ENCODE peak calls at places on chromosomes 13 and 19, in four cellular contexts. One of them, this sample, is unnamed.

GRCh38 chr19:48501961-48502719 is 9.5 kb downstream of the LMTK3 start:
- DNase-seq in neuronal stem cell: peak
- DNase-seq in H1: peak
- DNase-seq in GM23338: peak
- DNase-seq in this sample: peak

GRCh38 chr19:46697142-46697960 is 19.6 kb downstream of the PRKD2 start:
- DNase-seq in neuronal stem cell: peak
- DNase-seq in H1: peak
- DNase-seq in GM23338: peak
- DNase-seq in this sample: no peak

GRCh38 chr13:58953638-58954037 is 1210.1 kb downstream of the DIAPH3 start:
- DNase-seq in neuronal stem cell: no peak
- DNase-seq in H1: no peak
- DNase-seq in GM23338: no peak
- DNase-seq in this sample: peak

GRCh38 chr13:91158015-91158390 is 189.5 kb upstream of the MIR17HG start:
- DNase-seq in neuronal stem cell: no peak
- DNase-seq in H1: no peak
- DNase-seq in GM23338: no peak
- DNase-seq in this sample: no peak

GRCh38 chr19:55146648-55147218 is 2.3 kb downstream of the TNNT1 start:
- DNase-seq in neuronal stem cell: no peak
- DNase-seq in H1: peak
- DNase-seq in GM23338: peak
- DNase-seq in this sample: no peak

GRCh38 chr13:62113145-62113544 is 697.5 kb upstream of the PCDH20 start:
- DNase-seq in neuronal stem cell: no peak
- DNase-seq in H1: no peak
- DNase-seq in GM23338: no peak
- DNase-seq in this sample: no peak

GRCh38 chr19:55931936-55932386 is at the start of gene NLRP13:
- DNase-seq in neuronal stem cell: no peak
- DNase-seq in H1: no peak
- DNase-seq in GM23338: no peak
- DNase-seq in this sample: no peak

GRCh38 chr19:51549533-51550324 is 18.3 kb upstream of the SIGLEC6 start:
- DNase-seq in neuronal stem cell: no peak
- DNase-seq in H1: no peak
- DNase-seq in GM23338: no peak
- DNase-seq in this sample: no peak

GRCh38 chr19:46841458-46842083 is 9.1 kb downstream of the AP2S1 start:
- DNase-seq in neuronal stem cell: no peak
- DNase-seq in H1: no peak
- DNase-seq in GM23338: no peak
- DNase-seq in this sample: no peak

GRCh38 chr13:80577951-80578670 is 237.2 kb upstream of the SPRY2 start:
- DNase-seq in neuronal stem cell: no peak
- DNase-seq in H1: no peak
- DNase-seq in GM23338: no peak
- DNase-seq in this sample: no peak

GRCh38 chr19:2815923-2816322 is 3.7 kb upstream of the ZNF554 start:
- DNase-seq in neuronal stem cell: no peak
- DNase-seq in H1: no peak
- DNase-seq in GM23338: no peak
- DNase-seq in this sample: no peak

GRCh38 chr19:56348289-56348877 is 33.7 kb upstream of the ZSCAN5A start:
- DNase-seq in neuronal stem cell: no peak
- DNase-seq in H1: peak
- DNase-seq in GM23338: peak
- DNase-seq in this sample: peak

GRCh38 chr19:40601061-40601973 is at the start of gene LTBP4:
- DNase-seq in neuronal stem cell: no peak
- DNase-seq in H1: no peak
- DNase-seq in GM23338: peak
- DNase-seq in this sample: peak

GRCh38 chr13:107205318-107206112 is 637.6 kb upstream of the ARGLU1 start:
- DNase-seq in neuronal stem cell: peak
- DNase-seq in H1: peak
- DNase-seq in GM23338: peak
- DNase-seq in this sample: peak

GRCh38 chr19:39915848-39916215 is 18.6 kb downstream of the FCGBP start:
- DNase-seq in neuronal stem cell: no peak
- DNase-seq in H1: no peak
- DNase-seq in GM23338: no peak
- DNase-seq in this sample: no peak

GRCh38 chr13:98454389-98454881 is 122.5 kb downstream of the STK24 start:
- DNase-seq in neuronal stem cell: no peak
- DNase-seq in H1: no peak
- DNase-seq in GM23338: no peak
- DNase-seq in this sample: no peak

GRCh38 chr19:15544970-15545369 is 36.6 kb downstream of the CYP4F22 start:
- DNase-seq in neuronal stem cell: no peak
- DNase-seq in H1: no peak
- DNase-seq in GM23338: no peak
- DNase-seq in this sample: no peak

GRCh38 chr13:65336106-65336603 is 1894.0 kb downstream of the PCDH9 start:
- DNase-seq in neuronal stem cell: no peak
- DNase-seq in H1: no peak
- DNase-seq in GM23338: no peak
- DNase-seq in this sample: no peak

GRCh38 chr13:27792393-27793218 is at the start of gene GSX1:
- DNase-seq in neuronal stem cell: peak
- DNase-seq in H1: peak
- DNase-seq in GM23338: peak
- DNase-seq in this sample: no peak

GRCh38 chr19:39200066-39200817 is 3.5 kb downstream of the NCCRP1 start:
- DNase-seq in neuronal stem cell: no peak
- DNase-seq in H1: no peak
- DNase-seq in GM23338: no peak
- DNase-seq in this sample: no peak

GRCh38 chr19:35622750-35623149 is 6.1 kb upstream of the RBM42 start:
- DNase-seq in neuronal stem cell: no peak
- DNase-seq in H1: no peak
- DNase-seq in GM23338: no peak
- DNase-seq in this sample: no peak
- H3K4me2 ChIP-seq in neuronal stem cell: no peak
- H3K4me2 ChIP-seq in H1: no peak
- H3K4me2 ChIP-seq in GM23338: no peak
- H3K4me2 ChIP-seq in this sample: no peak

GRCh38 chr13:75555836-75556235 is 6.2 kb downstream of the UCHL3 start:
- DNase-seq in neuronal stem cell: no peak
- DNase-seq in H1: no peak
- DNase-seq in GM23338: no peak
- DNase-seq in this sample: no peak
- H3K4me2 ChIP-seq in neuronal stem cell: no peak
- H3K4me2 ChIP-seq in H1: no peak
- H3K4me2 ChIP-seq in GM23338: no peak
- H3K4me2 ChIP-seq in this sample: no peak

GRCh38 chr13:109951491-109951890 is 165.1 kb upstream of the IRS2 start:
- DNase-seq in neuronal stem cell: no peak
- DNase-seq in H1: no peak
- DNase-seq in GM23338: no peak
- DNase-seq in this sample: no peak

GRCh38 chr13:109959903-109960302 is 173.5 kb upstream of the IRS2 start:
- DNase-seq in neuronal stem cell: no peak
- DNase-seq in H1: no peak
- DNase-seq in GM23338: no peak
- DNase-seq in this sample: no peak

GRCh38 chr13:109954441-109954840 is 168.1 kb upstream of the IRS2 start:
- DNase-seq in neuronal stem cell: no peak
- DNase-seq in H1: no peak
- DNase-seq in GM23338: no peak
- DNase-seq in this sample: no peak

GRCh38 chr13:109957875-109958274 is 171.5 kb upstream of the IRS2 start:
- DNase-seq in neuronal stem cell: no peak
- DNase-seq in H1: no peak
- DNase-seq in GM23338: no peak
- DNase-seq in this sample: no peak

DNA sequence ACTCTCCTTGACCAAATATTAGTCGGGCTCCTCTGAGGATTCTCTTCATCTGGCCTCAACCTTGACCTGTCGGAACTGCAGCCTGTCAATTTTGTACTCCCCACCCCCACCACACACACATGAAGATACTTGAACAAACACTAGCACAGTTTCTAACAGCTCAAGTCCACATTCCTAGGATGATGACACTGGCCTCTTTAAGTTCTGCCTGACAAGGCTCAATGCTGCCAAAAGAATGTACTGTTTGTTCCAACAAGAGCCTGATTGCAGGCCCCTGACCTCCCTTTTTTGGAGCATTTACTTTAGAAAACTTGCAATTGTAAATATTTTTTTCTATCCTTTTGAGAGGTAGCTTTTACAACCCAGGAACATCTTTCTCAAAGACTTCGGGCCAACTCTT is 169.2 kb upstream of the IRS2 start:
- DNase-seq in neuronal stem cell: no peak
- DNase-seq in H1: no peak
- DNase-seq in GM23338: no peak
- DNase-seq in this sample: no peak
- H3K4me2 ChIP-seq in neuronal stem cell: no peak
- H3K4me2 ChIP-seq in H1: no peak
- H3K4me2 ChIP-seq in GM23338: no peak
- H3K4me2 ChIP-seq in this sample: no peak

GRCh38 chr13:42577538-42577937 is 3.6 kb downstream of the TNFSF11 start:
- DNase-seq in neuronal stem cell: no peak
- DNase-seq in H1: no peak
- DNase-seq in GM23338: no peak
- DNase-seq in this sample: no peak
- H3K4me2 ChIP-seq in neuronal stem cell: no peak
- H3K4me2 ChIP-seq in H1: no peak
- H3K4me2 ChIP-seq in GM23338: peak
- H3K4me2 ChIP-seq in this sample: no peak

GRCh38 chr19:13270514-13271105 is 120.4 kb downstream of the IER2 start:
- DNase-seq in neuronal stem cell: no peak
- DNase-seq in H1: no peak
- DNase-seq in GM23338: no peak
- DNase-seq in this sample: no peak
- H3K4me2 ChIP-seq in neuronal stem cell: no peak
- H3K4me2 ChIP-seq in H1: no peak
- H3K4me2 ChIP-seq in GM23338: no peak
- H3K4me2 ChIP-seq in this sample: no peak

DNA sequence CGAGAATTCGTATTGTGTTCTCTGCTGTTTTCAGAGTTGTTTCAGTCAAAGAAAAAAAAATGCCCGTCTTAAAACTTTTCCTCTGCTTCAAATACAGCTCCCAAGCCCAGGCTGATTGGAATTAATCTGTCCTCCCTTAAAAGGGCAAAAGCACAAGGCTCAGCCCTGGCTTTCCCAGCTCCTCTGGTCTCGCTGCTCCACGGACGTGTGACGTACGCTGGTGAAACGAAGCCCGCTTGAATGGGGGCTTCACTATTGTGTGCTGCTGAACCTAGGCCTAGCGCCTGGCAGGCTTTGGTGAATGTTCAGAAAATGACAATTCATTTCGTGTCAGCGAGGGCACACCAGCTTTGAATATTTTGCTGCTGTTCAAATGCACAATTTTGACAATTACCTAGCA is 654 bp upstream of the ZNF135 start:
- DNase-seq in neuronal stem cell: no peak
- DNase-seq in H1: peak
- DNase-seq in GM23338: peak
- DNase-seq in this sample: no peak
- H3K4me2 ChIP-seq in neuronal stem cell: no peak
- H3K4me2 ChIP-seq in H1: peak
- H3K4me2 ChIP-seq in GM23338: peak
- H3K4me2 ChIP-seq in this sample: no peak

DNA sequence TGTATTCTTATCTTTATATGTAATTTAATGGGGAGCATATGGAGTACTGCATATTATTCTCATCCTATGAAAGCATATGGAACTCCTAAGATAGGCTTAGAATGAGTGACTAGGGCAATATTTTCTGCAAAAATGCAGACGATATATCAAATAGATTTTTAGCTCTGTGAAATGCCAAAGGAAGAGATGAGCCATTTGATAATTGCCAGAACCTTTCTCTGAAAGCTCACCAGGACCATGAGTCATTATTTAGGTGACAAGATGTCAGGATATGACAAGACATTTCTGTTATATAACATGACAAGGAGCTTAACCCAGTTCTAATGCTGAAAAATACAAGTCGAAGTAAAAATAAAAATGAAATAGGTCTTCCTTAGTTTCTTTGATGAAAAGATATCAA is 145.0 kb downstream of the SLITRK6 start:
- DNase-seq in neuronal stem cell: no peak
- DNase-seq in H1: no peak
- DNase-seq in GM23338: no peak
- DNase-seq in this sample: no peak
- H3K4me2 ChIP-seq in neuronal stem cell: no peak
- H3K4me2 ChIP-seq in H1: no peak
- H3K4me2 ChIP-seq in GM23338: no peak
- H3K4me2 ChIP-seq in this sample: no peak